ENCODE peak calls at places on chromosome 7, in eight cellular contexts. M is CD8-positive, alpha-beta memory T cell; W is neural progenitor cell; D is esophagus squamous epithelium; H is OCI-LY7; V is Peyer's patch; B is CD4-positive, alpha-beta T cell; N is heart left ventricle. Q is an unnamed sample. For H3K9me3, the result is how much of the 10 kb centered on the place peaks cover.

GRCh38 chr7:27190284-27190748 is 5.3 kb upstream of the HOXA11 start:
- DNase-seq in W (no peak), M (no peak), B (no peak), H (no peak), V (no peak), N (no peak), D (no peak), Q (no peak)

GRCh38 chr7:169854-170172 is 22.6 kb upstream of the FAM20C start:
- DNase-seq in V (no peak), W (no peak), N (peak), M (no peak), H (no peak), B (no peak), D (no peak), Q (no peak)

GRCh38 chr7:24158976-24159375 is 125.0 kb upstream of the NPY start:
- DNase-seq in W (peak), D (no peak), B (no peak), V (no peak), H (no peak), M (no peak), N (no peak), Q (no peak)

GRCh38 chr7:117149692-117150091 is 173.2 kb downstream of the WNT2 start:
- DNase-seq in V (no peak), M (no peak), B (no peak), D (no peak), W (no peak), H (no peak), N (no peak), Q (no peak)

GRCh38 chr7:20306499-20306946 is 24.2 kb upstream of the ITGB8 start:
- DNase-seq in M (no peak), W (peak), D (no peak), N (no peak), V (peak), H (no peak), B (no peak), Q (no peak)

GRCh38 chr7:103988468-103989199 is 824 bp downstream of the RELN start:
- DNase-seq in W (peak), D (no peak), N (no peak), H (no peak), V (no peak), B (no peak), M (no peak), Q (no peak)

GRCh38 chr7:77538186-77538907 is 1.3 kb downstream of the PTPN12 start:
- DNase-seq in V (peak), D (peak), W (peak), N (peak), M (no peak), B (no peak), H (no peak), Q (peak)

GRCh38 chr7:128402346-128402745 is 7.4 kb downstream of the IMPDH1 start:
- DNase-seq in H (no peak), M (no peak), B (no peak), V (no peak), N (no peak), W (no peak), D (no peak), Q (no peak)

DNA sequence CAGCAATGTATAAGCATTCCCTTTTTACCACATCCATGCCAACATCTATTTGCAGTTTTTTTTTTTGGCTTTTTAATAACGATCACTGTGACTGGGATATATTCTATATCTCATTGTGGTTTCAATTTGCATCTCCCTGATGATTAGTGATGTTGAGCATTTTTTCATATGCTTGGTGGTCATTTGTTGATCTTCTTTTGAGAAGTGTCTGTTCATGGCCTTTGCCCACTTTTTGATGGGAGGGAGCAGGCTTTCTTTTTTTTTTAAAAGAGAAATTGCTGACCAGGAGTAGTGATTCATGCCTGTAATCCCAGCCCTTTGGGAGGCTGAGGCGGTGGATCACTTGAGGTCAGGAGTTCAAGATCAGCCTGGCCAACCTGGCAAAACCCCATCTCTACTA is 4.0 kb downstream of the MUC17 start:
- DNase-seq in D (no peak), W (no peak), M (no peak), V (no peak), B (no peak), H (no peak), N (no peak), Q (no peak)
- H3K9me3 ChIP-seq in D (under half), W (under half), M (under half), V (under half), B (under half), H (under half), N (under half), Q (under half)

GRCh38 chr7:95547356-95547755 is 49.0 kb downstream of the PDK4 start:
- DNase-seq in W (no peak), N (no peak), H (no peak), B (no peak), M (no peak), V (no peak), D (no peak), Q (no peak)

GRCh38 chr7:95545007-95545615 is 51.2 kb downstream of the PDK4 start:
- DNase-seq in V (peak), N (peak), M (no peak), D (no peak), W (peak), H (no peak), B (no peak), Q (peak)

GRCh38 chr7:95545666-95546065 is 50.6 kb downstream of the PDK4 start:
- DNase-seq in V (no peak), B (no peak), N (no peak), H (no peak), D (no peak), M (no peak), W (no peak), Q (no peak)

GRCh38 chr7:95547949-95548348 is 48.4 kb downstream of the PDK4 start:
- DNase-seq in N (no peak), H (no peak), V (no peak), B (no peak), M (no peak), W (no peak), D (no peak), Q (no peak)

DNA sequence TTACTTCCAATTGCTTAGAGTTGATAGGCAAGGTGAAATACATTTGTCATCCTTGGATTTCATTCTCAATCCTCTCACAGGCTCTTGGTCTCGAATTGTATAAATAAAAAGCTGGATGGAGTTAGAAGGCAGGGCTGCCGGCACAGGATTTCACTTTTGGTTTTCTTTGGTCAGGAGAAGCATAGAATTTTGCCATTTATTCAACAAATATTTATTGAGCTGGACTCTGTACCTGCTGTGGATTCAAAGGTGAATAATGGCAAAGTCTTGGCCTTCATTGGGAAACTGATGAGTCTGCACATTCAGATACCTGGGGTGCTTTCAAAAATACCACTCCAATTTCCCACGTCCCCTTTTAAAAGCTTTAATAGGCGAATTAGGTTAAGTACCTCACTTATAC is 49.7 kb downstream of the PDK4 start:
- DNase-seq in B (no peak), D (no peak), M (no peak), W (no peak), V (no peak), H (no peak), N (no peak), Q (no peak)
- H3K27ac ChIP-seq in B (no peak), D (peak), M (no peak), W (no peak), V (peak), H (no peak), N (peak), Q (peak)

GRCh38 chr7:57256637-57257375 is 124.6 kb upstream of the ZNF479 start:
- DNase-seq in H (no peak), N (no peak), V (no peak), D (no peak), M (no peak), W (no peak), B (no peak), Q (no peak)
- H3K9me3 ChIP-seq in H (under half), N (under half), V (under half), D (half or more), M (under half), W (under half), B (under half), Q (under half)

GRCh38 chr7:46767071-46767470 is 814.8 kb downstream of the TNS3 start:
- DNase-seq in D (no peak), H (no peak), V (no peak), N (no peak), M (no peak), W (no peak), B (no peak), Q (no peak)

GRCh38 chr7:46763348-46763747 is 818.6 kb downstream of the TNS3 start:
- DNase-seq in N (no peak), M (no peak), V (no peak), D (no peak), W (no peak), B (no peak), H (no peak), Q (no peak)

GRCh38 chr7:46759711-46760480 is 822.0 kb downstream of the TNS3 start:
- DNase-seq in D (no peak), M (no peak), V (no peak), W (no peak), N (no peak), B (no peak), H (no peak), Q (no peak)

DNA sequence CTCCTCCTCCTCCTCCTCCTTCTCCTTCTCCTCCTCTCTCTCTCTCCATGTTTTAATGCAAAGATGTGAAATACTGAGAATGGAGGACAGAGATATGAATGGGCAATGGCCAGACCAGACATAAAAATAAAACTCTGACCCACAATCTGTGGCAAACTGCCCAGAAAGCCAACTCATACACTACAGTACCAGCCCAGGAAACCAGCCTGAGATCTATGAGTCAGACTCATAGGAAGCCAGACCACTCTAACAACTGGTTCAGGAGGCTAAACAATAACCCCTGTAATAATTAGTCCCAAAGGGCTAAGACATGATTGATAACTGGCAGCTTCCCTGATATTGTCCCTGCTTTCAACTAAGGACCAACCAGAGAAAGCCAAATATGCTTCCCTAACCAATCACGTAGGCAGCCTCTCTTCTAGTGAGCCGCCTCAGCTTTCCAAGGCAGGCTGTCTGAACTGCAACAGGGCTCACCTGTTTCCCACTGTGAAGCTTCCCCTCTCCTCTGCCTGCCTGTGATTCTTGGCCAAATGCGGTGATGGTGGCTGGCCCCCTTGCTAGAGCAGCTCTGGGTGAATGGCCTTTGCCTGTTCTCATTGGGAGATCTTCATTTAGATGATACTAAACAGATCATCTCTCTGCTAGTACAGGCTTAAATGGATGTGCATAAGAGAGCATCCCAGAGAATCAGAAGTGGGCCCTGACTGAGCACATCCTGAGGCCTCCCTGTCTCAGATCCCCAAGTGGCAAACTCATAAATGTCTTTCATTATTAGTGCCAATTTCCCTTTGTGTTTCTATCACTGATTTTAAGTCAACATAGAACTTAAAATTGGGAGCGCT is 817.6 kb downstream of the TNS3 start:
- DNase-seq in N (peak), B (no peak), W (no peak), V (no peak), D (no peak), H (no peak), M (no peak), Q (peak)
- H3K27ac ChIP-seq in N (no peak), B (no peak), W (no peak), V (no peak), D (no peak), H (no peak), M (no peak), Q (peak)

DNA sequence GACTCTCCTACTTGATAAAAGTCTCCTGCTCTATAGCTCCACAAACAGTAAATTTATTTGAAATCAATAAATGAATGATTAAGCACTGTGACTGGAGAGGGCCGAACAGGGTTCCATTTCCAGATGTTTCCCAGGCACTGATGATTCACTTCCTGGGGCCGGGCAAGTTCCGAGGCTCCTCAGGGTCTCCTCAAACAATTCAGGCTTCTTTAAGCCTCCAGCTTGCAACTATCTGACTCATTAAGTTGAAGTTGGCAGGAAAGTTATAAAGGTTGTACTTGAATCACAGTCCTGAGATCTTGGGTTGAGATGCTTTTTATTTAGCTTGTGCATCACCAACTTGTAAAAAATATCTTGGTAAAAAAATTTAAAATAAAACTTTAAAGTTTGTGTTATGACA is 612.9 kb downstream of the DNAJB6 start:
- DNase-seq in D (no peak), M (no peak), N (no peak), B (no peak), V (no peak), W (no peak), H (no peak), Q (no peak)
- H3K9me3 ChIP-seq in D (under half), M (under half), N (under half), B (under half), V (under half), W (under half), H (under half), Q (under half)

DNA sequence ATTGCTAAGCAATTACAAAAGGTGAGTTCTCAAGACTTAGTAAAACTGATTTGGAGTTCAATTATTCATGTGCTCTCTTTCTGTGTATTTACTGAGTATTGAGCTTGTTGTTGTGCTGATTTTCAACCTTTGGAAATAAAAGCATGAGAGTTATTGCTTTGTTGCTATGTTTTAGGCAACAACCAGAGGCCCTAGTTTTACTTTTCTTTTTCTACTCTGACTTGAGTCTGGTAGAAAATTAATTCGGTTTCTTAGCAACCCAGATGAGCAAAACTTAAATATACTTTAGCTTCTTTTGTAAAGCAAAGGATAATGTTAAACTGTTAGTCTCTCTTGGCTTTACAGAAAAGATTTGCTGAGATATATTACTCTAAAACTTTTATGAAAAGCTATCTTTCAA is 66.4 kb upstream of the SCIN start:
- DNase-seq in H (no peak), W (no peak), D (no peak), M (no peak), V (no peak), B (no peak), N (no peak), Q (no peak)
- H3K27ac ChIP-seq in H (no peak), W (no peak), D (no peak), M (no peak), V (no peak), B (no peak), N (no peak), Q (no peak)

GRCh38 chr7:38153515-38153914 is 24.5 kb upstream of the STARD3NL start:
- DNase-seq in V (no peak), N (no peak), M (no peak), H (no peak), W (no peak), B (no peak), D (no peak), Q (no peak)
- H3K9me3 ChIP-seq in V (under half), N (under half), M (under half), H (under half), W (under half), B (under half), D (under half), Q (under half)

Q was measured in ascending aorta.